ENCODE peak calls at places on chromosome 20, in five cellular contexts. One of them, this sample, is unnamed.

GRCh38 chr20:8020314-8021079 is 936 bp upstream of the TMX4 start:
- DNase-seq in GM12878: peak
- DNase-seq in HepG2: peak
- DNase-seq in NT2/D1: no peak
- DNase-seq in HEK293T: no peak
- DNase-seq in this sample: no peak

GRCh38 chr20:49700411-49701185 is 13.1 kb downstream of the B4GALT5 start:
- DNase-seq in GM12878: no peak
- DNase-seq in HepG2: peak
- DNase-seq in HEK293T: no peak
- DNase-seq in NT2/D1: no peak
- DNase-seq in this sample: no peak

GRCh38 chr20:47238780-47239769 is 117.4 kb downstream of the ZMYND8 start:
- DNase-seq in HEK293T: no peak
- DNase-seq in HepG2: no peak
- DNase-seq in NT2/D1: no peak
- DNase-seq in GM12878: no peak
- DNase-seq in this sample: no peak

GRCh38 chr20:18853946-18854646 is 40.5 kb downstream of the SCP2D1 start:
- DNase-seq in HEK293T: no peak
- DNase-seq in HepG2: no peak
- DNase-seq in GM12878: no peak
- DNase-seq in NT2/D1: no peak
- DNase-seq in this sample: no peak

GRCh38 chr20:59948828-59949720 is 8.9 kb downstream of the FAM217B start:
- DNase-seq in HepG2: peak
- DNase-seq in HEK293T: peak
- DNase-seq in GM12878: no peak
- DNase-seq in NT2/D1: no peak
- DNase-seq in this sample: no peak

GRCh38 chr20:40952231-40952630 is 76.4 kb upstream of the TOP1 start:
- DNase-seq in GM12878: no peak
- DNase-seq in NT2/D1: no peak
- DNase-seq in HepG2: no peak
- DNase-seq in HEK293T: no peak
- DNase-seq in this sample: no peak

GRCh38 chr20:63570281-63571086 is 3.6 kb downstream of the HELZ2 start:
- DNase-seq in HepG2: no peak
- DNase-seq in NT2/D1: no peak
- DNase-seq in HEK293T: no peak
- DNase-seq in GM12878: no peak
- DNase-seq in this sample: no peak

GRCh38 chr20:1626528-1627192 is 6.9 kb upstream of the SIRPB1 start:
- DNase-seq in HepG2: no peak
- DNase-seq in NT2/D1: no peak
- DNase-seq in GM12878: no peak
- DNase-seq in HEK293T: no peak
- DNase-seq in this sample: no peak

GRCh38 chr20:1434571-1435336 is 31.9 kb downstream of the NSFL1C start:
- DNase-seq in HepG2: no peak
- DNase-seq in HEK293T: no peak
- DNase-seq in NT2/D1: no peak
- DNase-seq in GM12878: peak
- DNase-seq in this sample: no peak

GRCh38 chr20:58910473-58910872 is 58.0 kb downstream of the GNAS start:
- DNase-seq in HepG2: no peak
- DNase-seq in GM12878: no peak
- DNase-seq in HEK293T: no peak
- DNase-seq in NT2/D1: no peak
- DNase-seq in this sample: no peak

GRCh38 chr20:40966516-40967185 is 62.0 kb upstream of the TOP1 start:
- DNase-seq in GM12878: no peak
- DNase-seq in HEK293T: no peak
- DNase-seq in NT2/D1: no peak
- DNase-seq in HepG2: no peak
- DNase-seq in this sample: no peak

GRCh38 chr20:42432485-42432884 is 757.2 kb downstream of the PTPRT start:
- DNase-seq in HEK293T: no peak
- DNase-seq in NT2/D1: no peak
- DNase-seq in HepG2: no peak
- DNase-seq in GM12878: no peak
- DNase-seq in this sample: no peak

GRCh38 chr20:42430525-42431046 is 759.1 kb downstream of the PTPRT start:
- DNase-seq in HepG2: no peak
- DNase-seq in HEK293T: no peak
- DNase-seq in NT2/D1: no peak
- DNase-seq in GM12878: no peak
- DNase-seq in this sample: no peak

GRCh38 chr20:42430059-42430458 is 759.6 kb downstream of the PTPRT start:
- DNase-seq in GM12878: no peak
- DNase-seq in HEK293T: no peak
- DNase-seq in HepG2: no peak
- DNase-seq in NT2/D1: no peak
- DNase-seq in this sample: no peak

GRCh38 chr20:42432931-42433330 is 756.8 kb downstream of the PTPRT start:
- DNase-seq in HEK293T: no peak
- DNase-seq in NT2/D1: no peak
- DNase-seq in HepG2: no peak
- DNase-seq in GM12878: no peak
- DNase-seq in this sample: no peak

DNA sequence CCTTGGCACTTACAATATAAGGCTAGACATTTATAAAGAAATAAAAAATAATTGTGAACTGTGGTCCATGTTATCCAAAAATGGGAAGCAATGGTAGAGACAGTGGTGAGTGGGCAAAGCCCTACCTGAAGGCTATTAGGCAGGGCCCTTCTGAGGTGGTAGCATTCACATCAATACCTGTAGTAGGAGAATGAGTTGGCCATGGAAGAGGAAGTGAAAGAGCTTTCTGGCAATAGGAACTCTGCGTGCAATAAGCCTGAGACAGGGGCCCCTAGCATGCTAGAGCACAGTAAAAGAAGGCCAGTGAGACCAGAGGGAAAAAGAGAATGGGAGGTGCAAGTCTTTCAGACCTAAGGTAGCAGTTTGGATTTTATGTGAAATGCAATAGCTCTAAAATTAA is 754.5 kb downstream of the PTPRT start:
- DNase-seq in HepG2: no peak
- DNase-seq in HEK293T: no peak
- DNase-seq in NT2/D1: no peak
- DNase-seq in GM12878: peak
- DNase-seq in this sample: no peak
- TF ChIP-seq SUZ12 in HepG2: no peak
- TF ChIP-seq SUZ12 in HEK293T: no peak
- TF ChIP-seq SUZ12 in NT2/D1: no peak
- TF ChIP-seq SUZ12 in GM12878: no peak
- TF ChIP-seq SUZ12 in this sample: no peak

DNA sequence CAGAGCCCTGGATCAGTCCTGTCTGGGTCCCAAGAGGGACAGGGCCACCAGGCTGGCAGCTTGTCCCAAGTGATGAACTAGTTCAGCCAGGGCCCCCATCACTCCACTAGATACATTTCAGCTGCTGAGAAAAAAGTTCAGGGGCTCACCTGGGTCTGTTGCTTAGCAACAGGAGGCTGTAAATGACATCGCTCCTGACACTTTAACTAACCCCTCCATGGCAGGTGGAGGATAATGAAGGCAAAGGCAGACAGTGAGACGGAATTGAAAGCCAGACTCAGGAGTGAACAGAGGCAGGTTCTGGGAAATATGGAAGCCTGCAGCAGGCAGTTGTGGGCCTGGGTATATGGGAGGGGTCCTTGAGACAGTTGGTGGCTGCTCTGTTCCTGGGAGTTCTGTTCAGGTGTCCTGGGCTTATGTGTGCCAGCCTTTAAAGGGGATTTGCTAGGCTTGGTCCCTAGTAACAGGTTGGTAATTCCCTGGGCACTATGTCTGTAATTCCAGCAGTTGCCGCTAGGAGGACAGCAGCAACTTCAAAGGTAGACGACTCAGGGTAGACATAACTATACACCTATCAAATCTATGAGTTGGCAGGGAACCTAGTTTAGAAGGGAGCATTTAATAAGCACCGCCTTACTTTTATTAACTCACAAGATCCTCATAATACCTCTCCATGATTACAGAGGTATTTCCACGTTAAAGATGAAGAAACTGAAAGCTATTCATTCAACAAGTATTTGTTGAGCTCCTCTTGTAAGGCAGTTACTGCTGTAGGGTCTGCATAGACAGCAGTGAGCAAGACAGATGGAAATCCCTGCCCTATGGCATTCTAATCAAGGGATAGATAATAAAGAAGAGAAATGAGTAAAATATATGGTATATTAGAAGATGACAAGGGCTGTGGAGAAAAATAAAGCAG is 78.1 kb upstream of the CTNNBL1 start:
- DNase-seq in NT2/D1: peak
- DNase-seq in GM12878: no peak
- DNase-seq in HepG2: peak
- DNase-seq in HEK293T: peak
- DNase-seq in this sample: peak
- TF ChIP-seq SUZ12 in NT2/D1: no peak
- TF ChIP-seq SUZ12 in GM12878: no peak
- TF ChIP-seq SUZ12 in HepG2: no peak
- TF ChIP-seq SUZ12 in HEK293T: no peak
- TF ChIP-seq SUZ12 in this sample: no peak

GRCh38 chr20:39016076-39016475 is 53.9 kb downstream of the DHX35 start:
- DNase-seq in GM12878: no peak
- DNase-seq in NT2/D1: no peak
- DNase-seq in HepG2: no peak
- DNase-seq in HEK293T: no peak
- DNase-seq in this sample: no peak

GRCh38 chr20:39019805-39020325 is 57.7 kb downstream of the DHX35 start:
- DNase-seq in HepG2: no peak
- DNase-seq in GM12878: peak
- DNase-seq in HEK293T: no peak
- DNase-seq in NT2/D1: no peak
- DNase-seq in this sample: no peak

GRCh38 chr20:39013662-39014109 is 51.5 kb downstream of the DHX35 start:
- DNase-seq in HEK293T: no peak
- DNase-seq in NT2/D1: no peak
- DNase-seq in GM12878: no peak
- DNase-seq in HepG2: peak
- DNase-seq in this sample: no peak

GRCh38 chr20:39021748-39022147 is 59.6 kb downstream of the DHX35 start:
- DNase-seq in HEK293T: no peak
- DNase-seq in GM12878: peak
- DNase-seq in HepG2: no peak
- DNase-seq in NT2/D1: no peak
- DNase-seq in this sample: no peak

DNA sequence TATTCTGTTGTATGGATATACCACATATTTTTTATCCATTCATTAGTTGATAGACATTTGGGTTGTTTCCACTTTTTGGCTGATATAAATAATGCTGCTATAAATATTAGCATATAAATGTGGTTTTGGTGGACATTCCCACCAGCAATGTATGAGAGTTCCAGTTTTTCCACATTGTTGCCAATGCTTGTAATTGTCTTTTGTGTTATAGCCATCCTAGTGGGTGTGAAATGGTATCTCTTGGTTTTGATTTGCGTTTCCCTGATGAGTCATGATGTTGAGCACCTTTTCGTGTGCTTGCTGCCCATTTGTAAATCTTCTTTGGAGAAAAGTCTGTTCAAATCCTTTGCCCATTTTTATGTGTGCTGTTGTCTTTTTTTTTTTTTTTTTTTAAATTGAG is 54.4 kb downstream of the DHX35 start:
- DNase-seq in NT2/D1: no peak
- DNase-seq in HepG2: no peak
- DNase-seq in HEK293T: no peak
- DNase-seq in GM12878: no peak
- DNase-seq in this sample: no peak
- TF ChIP-seq SUZ12 in NT2/D1: no peak
- TF ChIP-seq SUZ12 in HepG2: no peak
- TF ChIP-seq SUZ12 in HEK293T: no peak
- TF ChIP-seq SUZ12 in GM12878: no peak
- TF ChIP-seq SUZ12 in this sample: no peak

DNA sequence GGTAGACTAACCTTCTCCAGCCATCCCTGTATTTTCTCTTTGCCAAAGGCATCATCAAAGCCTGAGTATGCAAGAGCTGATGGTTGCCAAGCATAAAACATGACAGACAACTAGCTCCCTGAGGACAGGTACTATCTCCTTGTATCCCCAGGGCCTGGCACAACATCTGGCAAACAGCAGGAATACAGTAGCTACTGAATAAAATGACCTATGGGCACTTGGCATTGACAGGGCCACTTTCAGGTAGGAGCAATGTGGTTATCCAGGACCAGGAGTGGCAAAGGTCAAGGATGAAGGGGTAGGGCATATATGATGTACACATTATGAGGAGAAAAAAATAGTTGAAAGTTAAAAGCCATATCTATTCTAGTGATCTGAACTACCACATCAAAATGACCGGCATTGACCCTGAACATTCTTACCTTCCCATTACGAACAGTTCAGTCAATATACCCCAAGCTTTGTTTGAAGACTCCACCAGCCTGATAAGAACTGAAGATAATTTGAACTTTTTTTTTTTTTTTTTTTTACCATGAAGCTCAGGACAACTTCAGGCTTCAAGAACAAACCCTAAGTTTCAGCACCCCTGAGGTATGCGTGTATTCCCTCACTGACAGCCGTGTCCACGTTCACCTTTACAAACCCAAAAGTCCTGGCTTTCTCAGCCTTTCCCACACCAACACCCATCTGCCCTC is 12.3 kb downstream of the ABHD12 start:
- DNase-seq in NT2/D1: no peak
- DNase-seq in HEK293T: no peak
- DNase-seq in GM12878: no peak
- DNase-seq in HepG2: peak
- DNase-seq in this sample: no peak
- TF ChIP-seq SUZ12 in NT2/D1: no peak
- TF ChIP-seq SUZ12 in HEK293T: no peak
- TF ChIP-seq SUZ12 in GM12878: no peak
- TF ChIP-seq SUZ12 in HepG2: no peak
- TF ChIP-seq SUZ12 in this sample: no peak

GRCh38 chr20:62269378-62269777 is 31.1 kb downstream of the OSBPL2 start:
- DNase-seq in HEK293T: no peak
- DNase-seq in HepG2: no peak
- DNase-seq in NT2/D1: no peak
- DNase-seq in GM12878: no peak
- DNase-seq in this sample: no peak

GRCh38 chr20:62268228-62268900 is 30.0 kb downstream of the OSBPL2 start:
- DNase-seq in GM12878: no peak
- DNase-seq in HEK293T: no peak
- DNase-seq in NT2/D1: no peak
- DNase-seq in HepG2: no peak
- DNase-seq in this sample: no peak

GRCh38 chr20:62272200-62272599 is 30.6 kb upstream of the ADRM1 start:
- DNase-seq in HepG2: no peak
- DNase-seq in HEK293T: no peak
- DNase-seq in GM12878: no peak
- DNase-seq in NT2/D1: no peak
- DNase-seq in this sample: no peak

GRCh38 chr20:62267543-62267942 is 29.2 kb downstream of the OSBPL2 start:
- DNase-seq in HEK293T: no peak
- DNase-seq in NT2/D1: no peak
- DNase-seq in GM12878: no peak
- DNase-seq in HepG2: no peak
- DNase-seq in this sample: no peak

DNA sequence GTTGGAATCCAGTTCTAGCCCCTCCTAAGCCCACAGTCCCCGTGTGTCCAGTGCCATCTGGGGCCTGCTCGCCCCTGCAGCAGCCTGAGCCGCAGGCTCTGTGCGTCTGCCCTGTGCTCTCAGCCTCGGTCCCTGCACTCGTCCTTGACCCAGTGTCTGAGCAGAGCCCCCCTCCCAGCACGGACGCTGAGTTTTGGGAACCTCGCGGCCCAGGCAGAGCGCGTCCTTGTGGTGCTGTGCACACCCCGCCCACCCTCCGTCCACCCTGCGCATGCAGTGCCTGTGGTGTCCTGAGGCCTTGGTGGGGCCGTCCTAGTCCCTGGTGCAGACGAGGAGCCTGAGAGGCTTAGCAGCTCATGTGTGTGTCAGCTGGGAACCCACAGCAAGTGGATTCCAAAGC is 31.6 kb downstream of the OSBPL2 start:
- DNase-seq in GM12878: no peak
- DNase-seq in NT2/D1: no peak
- DNase-seq in HepG2: no peak
- DNase-seq in HEK293T: no peak
- DNase-seq in this sample: no peak
- TF ChIP-seq SUZ12 in GM12878: no peak
- TF ChIP-seq SUZ12 in NT2/D1: no peak
- TF ChIP-seq SUZ12 in HepG2: no peak
- TF ChIP-seq SUZ12 in HEK293T: no peak
- TF ChIP-seq SUZ12 in this sample: no peak